ENCODE peak calls at places on chromosomes 12 and 14, in ten cellular contexts. P, X, Q, L, I, D, V, S, N and Z are unnamed samples.
A peak's percentile ranks its signal among the peaks of the same experiment; 100 is the strongest.

GRCh38 chr12:57731411-57732080 is 7.0 kb downstream of the AGAP2 start:
- ATAC-seq in P (no peak), S (no peak), X (no peak), I (no peak), D (no peak), N (no peak), L (no peak), Q (no peak), V (no peak), Z (no peak)

GRCh38 chr12:19576421-19576925 is 137.2 kb downstream of the AEBP2 start:
- ATAC-seq in I (no peak), D (peak; percentile 75), Q (no peak), N (no peak), S (no peak), X (no peak), V (no peak), P (no peak), L (no peak), Z (no peak)

GRCh38 chr12:4203772-4204376 is 69.7 kb upstream of the CCND2 start:
- ATAC-seq in Q (no peak), V (no peak), P (peak; percentile 97), N (no peak), X (no peak), S (no peak), I (no peak), D (no peak), L (no peak), Z (no peak)

GRCh38 chr12:120879102-120879501 is 25.1 kb downstream of the SPPL3 start:
- ATAC-seq in D (no peak), S (no peak), N (no peak), X (no peak), L (no peak), I (no peak), V (no peak), Q (no peak), P (no peak), Z (no peak)

GRCh38 chr12:53414756-53415417 is 8.8 kb upstream of the AMHR2 start:
- ATAC-seq in S (no peak), D (peak; percentile 35), N (no peak), L (no peak), P (peak; percentile 17), Q (no peak), I (peak; percentile 11), X (no peak), V (no peak), Z (no peak)

GRCh38 chr12:107864235-107864634 is 89.7 kb downstream of the ASCL4 start:
- ATAC-seq in V (no peak), X (no peak), L (no peak), P (peak; percentile 98), N (no peak), Q (no peak), I (peak; percentile 77), S (no peak), D (no peak), Z (no peak)

GRCh38 chr12:87274594-87275245 is 754.5 kb downstream of the C12orf50 start:
- ATAC-seq in X (no peak), L (no peak), V (no peak), Q (no peak), I (no peak), D (peak; percentile 55), S (no peak), N (peak; percentile 77), P (peak; percentile 89), Z (no peak)

GRCh38 chr12:25459541-25459951 is 93.5 kb downstream of the LMNTD1 start:
- ATAC-seq in N (no peak), X (no peak), D (no peak), S (no peak), Q (no peak), L (no peak), I (no peak), P (no peak), V (peak; percentile 93), Z (no peak)

GRCh38 chr12:121513464-121514183 is 67.2 kb downstream of the KDM2B start:
- ATAC-seq in D (peak; percentile 59), S (peak; percentile 63), L (peak; percentile 35), X (no peak), N (peak; percentile 100), I (peak; percentile 75), P (peak; percentile 97), V (peak; percentile 63), Q (peak; percentile 34), Z (peak; percentile 74)

GRCh38 chr14:65354131-65354530 is 58.4 kb upstream of the FUT8 start:
- ATAC-seq in L (no peak), X (no peak), V (no peak), D (no peak), N (no peak), P (no peak), S (no peak), Q (no peak), I (no peak), Z (no peak)

GRCh38 chr12:87756111-87756510 is 273.1 kb downstream of the C12orf50 start:
- ATAC-seq in Q (no peak), L (no peak), P (no peak), S (no peak), V (no peak), X (no peak), N (no peak), D (peak; percentile 89), I (no peak), Z (no peak)

GRCh38 chr12:106091421-106091820 is 47.3 kb downstream of the NUAK1 start:
- ATAC-seq in X (no peak), L (no peak), I (no peak), S (no peak), N (no peak), V (no peak), Q (no peak), D (no peak), P (no peak), Z (no peak)

GRCh38 chr14:51258788-51259187 is 18.7 kb downstream of the TMX1 start:
- ATAC-seq in D (no peak), P (no peak), Q (no peak), X (no peak), V (no peak), S (no peak), I (no peak), N (no peak), L (no peak), Z (no peak)